ENCODE peak calls at places on chromosomes 4 and X, in seven cellular contexts. One of them, this sample, is unnamed.

GRCh38 chrX:138986235-138986634 is 274.7 kb upstream of the FGF13 start:
- DNase-seq in fibroblast of pulmonary artery: no peak
- DNase-seq in upper lobe of right lung: no peak
- DNase-seq in A673: no peak
- DNase-seq in fibroblast of mammary gland: peak; percentile 5
- DNase-seq in GM23338: no peak
- DNase-seq in astrocyte of the spinal cord: peak; percentile 2
- DNase-seq in this sample: no peak

GRCh38 chr4:1053080-1053661 is 41.7 kb downstream of the FGFRL1 start:
- DNase-seq in fibroblast of pulmonary artery: peak; percentile 51
- DNase-seq in upper lobe of right lung: peak; percentile 55
- DNase-seq in A673: no peak
- DNase-seq in fibroblast of mammary gland: peak; percentile 60
- DNase-seq in GM23338: no peak
- DNase-seq in astrocyte of the spinal cord: no peak
- DNase-seq in this sample: no peak

GRCh38 chrX:149638860-149639259 is 7.3 kb upstream of the TMEM185A start:
- DNase-seq in fibroblast of pulmonary artery: no peak
- DNase-seq in upper lobe of right lung: no peak
- DNase-seq in A673: no peak
- DNase-seq in fibroblast of mammary gland: no peak
- DNase-seq in GM23338: no peak
- DNase-seq in astrocyte of the spinal cord: peak; percentile 1
- DNase-seq in this sample: no peak

GRCh38 chr4:10276152-10276551 is 159.6 kb upstream of the WDR1 start:
- DNase-seq in fibroblast of pulmonary artery: no peak
- DNase-seq in upper lobe of right lung: no peak
- DNase-seq in A673: no peak
- DNase-seq in fibroblast of mammary gland: no peak
- DNase-seq in GM23338: no peak
- DNase-seq in astrocyte of the spinal cord: no peak
- DNase-seq in this sample: no peak

GRCh38 chr4:80072607-80073361 is at the start of gene ANTXR2:
- DNase-seq in fibroblast of pulmonary artery: peak; percentile 97
- DNase-seq in upper lobe of right lung: peak; percentile 93
- DNase-seq in A673: peak; percentile 72
- DNase-seq in fibroblast of mammary gland: peak; percentile 98
- DNase-seq in GM23338: peak; percentile 85
- DNase-seq in astrocyte of the spinal cord: peak; percentile 98
- DNase-seq in this sample: peak; percentile 93

GRCh38 chr4:150119492-150119891 is 41.2 kb downstream of the DCLK2 start:
- DNase-seq in fibroblast of pulmonary artery: peak; percentile 41
- DNase-seq in upper lobe of right lung: no peak
- DNase-seq in A673: no peak
- DNase-seq in fibroblast of mammary gland: peak; percentile 45
- DNase-seq in GM23338: peak; percentile 13
- DNase-seq in astrocyte of the spinal cord: peak; percentile 64
- DNase-seq in this sample: no peak

GRCh38 chr4:189792819-189793618 is 147.7 kb upstream of the FRG1 start:
- DNase-seq in fibroblast of pulmonary artery: peak; percentile 64
- DNase-seq in upper lobe of right lung: peak; percentile 79
- DNase-seq in A673: peak; percentile 75
- DNase-seq in fibroblast of mammary gland: peak; percentile 68
- DNase-seq in GM23338: peak; percentile 83
- DNase-seq in astrocyte of the spinal cord: peak; percentile 33
- DNase-seq in this sample: peak; percentile 21

GRCh38 chr4:11053601-11054000 is 369.0 kb upstream of the CLNK start:
- DNase-seq in fibroblast of pulmonary artery: no peak
- DNase-seq in upper lobe of right lung: no peak
- DNase-seq in A673: no peak
- DNase-seq in fibroblast of mammary gland: no peak
- DNase-seq in GM23338: no peak
- DNase-seq in astrocyte of the spinal cord: no peak
- DNase-seq in this sample: no peak

GRCh38 chrX:153631931-153632611 is 14.9 kb upstream of the DUSP9 start:
- DNase-seq in fibroblast of pulmonary artery: no peak
- DNase-seq in upper lobe of right lung: no peak
- DNase-seq in A673: no peak
- DNase-seq in fibroblast of mammary gland: no peak
- DNase-seq in GM23338: no peak
- DNase-seq in astrocyte of the spinal cord: no peak
- DNase-seq in this sample: no peak

GRCh38 chr4:56701644-56702043 is 20.5 kb upstream of the HOPX start:
- DNase-seq in fibroblast of pulmonary artery: no peak
- DNase-seq in upper lobe of right lung: no peak
- DNase-seq in A673: no peak
- DNase-seq in fibroblast of mammary gland: no peak
- DNase-seq in GM23338: no peak
- DNase-seq in astrocyte of the spinal cord: no peak
- DNase-seq in this sample: no peak

GRCh38 chrX:77422886-77423648 is 24.1 kb upstream of the FGF16 start:
- DNase-seq in fibroblast of pulmonary artery: no peak
- DNase-seq in upper lobe of right lung: no peak
- DNase-seq in A673: no peak
- DNase-seq in fibroblast of mammary gland: no peak
- DNase-seq in GM23338: peak; percentile 75
- DNase-seq in astrocyte of the spinal cord: no peak
- DNase-seq in this sample: no peak

GRCh38 chr4:156771171-156771837 is 200.3 kb downstream of the PDGFC start:
- DNase-seq in fibroblast of pulmonary artery: peak; percentile 78
- DNase-seq in upper lobe of right lung: no peak
- DNase-seq in A673: peak; percentile 96
- DNase-seq in fibroblast of mammary gland: peak; percentile 85
- DNase-seq in GM23338: peak; percentile 54
- DNase-seq in astrocyte of the spinal cord: peak; percentile 78
- DNase-seq in this sample: peak; percentile 92

GRCh38 chr4:72552447-72552846 is 16.6 kb downstream of the ADAMTS3 start:
- DNase-seq in fibroblast of pulmonary artery: no peak
- DNase-seq in upper lobe of right lung: no peak
- DNase-seq in A673: no peak
- DNase-seq in fibroblast of mammary gland: no peak
- DNase-seq in GM23338: no peak
- DNase-seq in astrocyte of the spinal cord: no peak
- DNase-seq in this sample: no peak

GRCh38 chr4:54543088-54543795 is 114.5 kb upstream of the KIT start:
- DNase-seq in fibroblast of pulmonary artery: peak; percentile 55
- DNase-seq in upper lobe of right lung: no peak
- DNase-seq in A673: no peak
- DNase-seq in fibroblast of mammary gland: peak; percentile 64
- DNase-seq in GM23338: no peak
- DNase-seq in astrocyte of the spinal cord: peak; percentile 87
- DNase-seq in this sample: no peak

GRCh38 chr4:145734051-145734450 is 54.1 kb downstream of the C4orf51 start:
- DNase-seq in fibroblast of pulmonary artery: peak; percentile 17
- DNase-seq in upper lobe of right lung: no peak
- DNase-seq in A673: no peak
- DNase-seq in fibroblast of mammary gland: peak; percentile 30
- DNase-seq in GM23338: no peak
- DNase-seq in astrocyte of the spinal cord: peak; percentile 57
- DNase-seq in this sample: no peak

GRCh38 chr4:127509155-127509554 is 123.6 kb upstream of the INTU start:
- DNase-seq in fibroblast of pulmonary artery: peak; percentile 8
- DNase-seq in upper lobe of right lung: no peak
- DNase-seq in A673: no peak
- DNase-seq in fibroblast of mammary gland: peak; percentile 54
- DNase-seq in GM23338: no peak
- DNase-seq in astrocyte of the spinal cord: peak; percentile 45
- DNase-seq in this sample: no peak

GRCh38 chr4:13533670-13534343 is 10.5 kb downstream of the NKX3-2 start:
- DNase-seq in fibroblast of pulmonary artery: no peak
- DNase-seq in upper lobe of right lung: no peak
- DNase-seq in A673: no peak
- DNase-seq in fibroblast of mammary gland: no peak
- DNase-seq in GM23338: no peak
- DNase-seq in astrocyte of the spinal cord: no peak
- DNase-seq in this sample: no peak

GRCh38 chrX:50158616-50159015 is 42.2 kb downstream of the AKAP4 start:
- DNase-seq in fibroblast of pulmonary artery: no peak
- DNase-seq in upper lobe of right lung: no peak
- DNase-seq in A673: no peak
- DNase-seq in fibroblast of mammary gland: no peak
- DNase-seq in GM23338: no peak
- DNase-seq in astrocyte of the spinal cord: no peak
- DNase-seq in this sample: no peak

GRCh38 chr4:120688791-120689190 is 233.7 kb downstream of the PRDM5 start:
- DNase-seq in fibroblast of pulmonary artery: peak; percentile 34
- DNase-seq in upper lobe of right lung: no peak
- DNase-seq in A673: no peak
- DNase-seq in fibroblast of mammary gland: peak; percentile 52
- DNase-seq in GM23338: no peak
- DNase-seq in astrocyte of the spinal cord: no peak
- DNase-seq in this sample: no peak

GRCh38 chr4:144703494-144703893 is 57.5 kb downstream of the HHIP start:
- DNase-seq in fibroblast of pulmonary artery: no peak
- DNase-seq in upper lobe of right lung: no peak
- DNase-seq in A673: no peak
- DNase-seq in fibroblast of mammary gland: no peak
- DNase-seq in GM23338: no peak
- DNase-seq in astrocyte of the spinal cord: no peak
- DNase-seq in this sample: no peak

GRCh38 chr4:75672461-75673026 is 667 bp downstream of the G3BP2 start:
- DNase-seq in fibroblast of pulmonary artery: peak; percentile 52
- DNase-seq in upper lobe of right lung: peak; percentile 88
- DNase-seq in A673: peak; percentile 47
- DNase-seq in fibroblast of mammary gland: peak; percentile 39
- DNase-seq in GM23338: peak; percentile 67
- DNase-seq in astrocyte of the spinal cord: peak; percentile 45
- DNase-seq in this sample: no peak

GRCh38 chr4:124061413-124061812 is 651.1 kb downstream of the ANKRD50 start:
- DNase-seq in fibroblast of pulmonary artery: peak; percentile 89
- DNase-seq in upper lobe of right lung: no peak
- DNase-seq in A673: no peak
- DNase-seq in fibroblast of mammary gland: peak; percentile 90
- DNase-seq in GM23338: no peak
- DNase-seq in astrocyte of the spinal cord: peak; percentile 88
- DNase-seq in this sample: peak; percentile 69

GRCh38 chr4:87228561-87228860 is 8.1 kb upstream of the KLHL8 start:
- DNase-seq in fibroblast of pulmonary artery: no peak
- DNase-seq in upper lobe of right lung: no peak
- DNase-seq in A673: no peak
- DNase-seq in fibroblast of mammary gland: no peak
- DNase-seq in GM23338: no peak
- DNase-seq in astrocyte of the spinal cord: no peak
- DNase-seq in this sample: no peak

GRCh38 chr4:61505773-61506640 is 305.9 kb downstream of the ADGRL3 start:
- DNase-seq in fibroblast of pulmonary artery: no peak
- DNase-seq in upper lobe of right lung: no peak
- DNase-seq in A673: no peak
- DNase-seq in fibroblast of mammary gland: no peak
- DNase-seq in GM23338: no peak
- DNase-seq in astrocyte of the spinal cord: no peak
- DNase-seq in this sample: no peak

GRCh38 chr4:125243835-125244397 is 70.8 kb upstream of the FAT4 start:
- DNase-seq in fibroblast of pulmonary artery: peak; percentile 18
- DNase-seq in upper lobe of right lung: no peak
- DNase-seq in A673: no peak
- DNase-seq in fibroblast of mammary gland: no peak
- DNase-seq in GM23338: peak; percentile 8
- DNase-seq in astrocyte of the spinal cord: peak; percentile 17
- DNase-seq in this sample: no peak

DNA sequence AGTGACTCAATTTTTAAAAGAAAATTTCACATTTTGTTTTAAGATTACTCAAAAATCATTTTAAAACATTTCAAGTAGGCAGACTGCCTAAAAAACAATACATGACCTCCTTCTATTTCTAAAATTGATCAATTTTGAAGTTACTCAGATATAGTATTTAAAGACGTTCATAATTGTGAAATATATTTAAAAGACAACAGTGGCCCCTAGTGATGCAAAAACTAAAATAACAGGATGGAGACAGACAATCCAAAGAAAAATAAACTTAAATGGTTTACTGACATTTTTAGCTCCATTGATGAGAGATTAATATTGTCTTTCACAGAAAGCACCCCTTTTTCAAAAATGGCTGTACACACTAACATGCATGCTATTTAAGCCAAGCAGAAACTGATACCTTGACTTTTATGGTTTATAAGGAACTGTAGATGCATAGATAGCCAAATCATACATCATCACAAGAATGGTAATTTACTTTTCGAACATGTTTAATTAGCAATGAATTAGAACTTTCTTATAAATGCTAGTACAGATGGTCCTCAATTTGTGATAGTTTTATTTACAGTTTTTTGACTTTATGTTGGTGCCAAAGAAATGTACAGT is 69.8 kb upstream of the FAT4 start:
- DNase-seq in fibroblast of pulmonary artery: peak; percentile 69
- DNase-seq in upper lobe of right lung: no peak
- DNase-seq in A673: peak; percentile 39
- DNase-seq in fibroblast of mammary gland: peak; percentile 43
- DNase-seq in GM23338: peak; percentile 22
- DNase-seq in astrocyte of the spinal cord: peak; percentile 51
- DNase-seq in this sample: no peak
- TF ChIP-seq CTCF in fibroblast of pulmonary artery: peak; percentile 39
- TF ChIP-seq CTCF in upper lobe of right lung: peak; percentile 42
- TF ChIP-seq CTCF in A673: peak; percentile 56
- TF ChIP-seq CTCF in fibroblast of mammary gland: peak; percentile 39
- TF ChIP-seq CTCF in GM23338: no peak
- TF ChIP-seq CTCF in astrocyte of the spinal cord: peak; percentile 35
- TF ChIP-seq CTCF in this sample: no peak

DNA sequence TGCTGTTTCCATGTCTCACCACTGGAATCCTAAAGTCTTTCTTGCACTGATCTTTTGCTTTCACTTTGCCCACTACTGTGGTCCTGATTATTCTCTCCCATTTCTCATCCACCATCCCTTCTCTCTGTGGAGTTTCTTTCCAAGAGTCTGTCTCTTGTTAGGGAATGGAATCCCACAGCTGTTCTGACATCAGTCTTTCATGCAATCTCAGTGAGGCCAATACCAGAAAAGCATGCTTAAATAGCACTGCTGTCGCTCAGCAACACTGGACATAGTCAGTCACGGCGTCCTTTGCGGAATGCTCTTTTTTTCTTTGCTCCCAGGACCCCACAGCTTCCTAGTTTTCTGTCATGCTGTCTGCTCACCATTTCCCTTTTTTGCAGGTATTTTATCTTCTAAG is 20.1 kb downstream of the SLITRK4 start:
- DNase-seq in fibroblast of pulmonary artery: no peak
- DNase-seq in upper lobe of right lung: no peak
- DNase-seq in A673: no peak
- DNase-seq in fibroblast of mammary gland: no peak
- DNase-seq in GM23338: no peak
- DNase-seq in astrocyte of the spinal cord: peak; percentile 37
- DNase-seq in this sample: no peak
- H3K4me3 ChIP-seq in fibroblast of pulmonary artery: no peak overlapping the region
- H3K4me3 ChIP-seq in upper lobe of right lung: no peak overlapping the region
- H3K4me3 ChIP-seq in A673: no peak overlapping the region
- H3K4me3 ChIP-seq in fibroblast of mammary gland: no peak overlapping the region
- H3K4me3 ChIP-seq in GM23338: no peak overlapping the region
- H3K4me3 ChIP-seq in astrocyte of the spinal cord: no peak overlapping the region
- H3K4me3 ChIP-seq in this sample: no peak overlapping the region

GRCh38 chr4:95544433-95545103 is 4.2 kb downstream of the UNC5C start:
- DNase-seq in fibroblast of pulmonary artery: no peak
- DNase-seq in upper lobe of right lung: no peak
- DNase-seq in A673: no peak
- DNase-seq in fibroblast of mammary gland: no peak
- DNase-seq in GM23338: peak; percentile 24
- DNase-seq in astrocyte of the spinal cord: no peak
- DNase-seq in this sample: no peak
- TF ChIP-seq CTCF in fibroblast of pulmonary artery: peak; percentile 36
- TF ChIP-seq CTCF in upper lobe of right lung: no peak
- TF ChIP-seq CTCF in A673: peak; percentile 23
- TF ChIP-seq CTCF in fibroblast of mammary gland: no peak
- TF ChIP-seq CTCF in GM23338: peak; percentile 34
- TF ChIP-seq CTCF in astrocyte of the spinal cord: peak; percentile 25
- TF ChIP-seq CTCF in this sample: no peak

GRCh38 chrX:101658661-101659477 is 781 bp downstream of the ARMCX2 start:
- DNase-seq in fibroblast of pulmonary artery: peak; percentile 47
- DNase-seq in upper lobe of right lung: peak; percentile 88
- DNase-seq in A673: peak; percentile 83
- DNase-seq in fibroblast of mammary gland: peak; percentile 36
- DNase-seq in GM23338: peak; percentile 81
- DNase-seq in astrocyte of the spinal cord: peak; percentile 59
- DNase-seq in this sample: no peak
- H3K4me3 ChIP-seq in fibroblast of pulmonary artery: peak overlapping the region; percentile 72
- H3K4me3 ChIP-seq in upper lobe of right lung: peak overlapping the region; percentile 62
- H3K4me3 ChIP-seq in A673: peak overlapping the region; percentile 47
- H3K4me3 ChIP-seq in fibroblast of mammary gland: peak overlapping the region; percentile 69
- H3K4me3 ChIP-seq in GM23338: peak overlapping the region; percentile 72
- H3K4me3 ChIP-seq in astrocyte of the spinal cord: peak overlapping the region; percentile 71
- H3K4me3 ChIP-seq in this sample: peak overlapping the region; percentile 57